ENCODE peak calls at places on chromosomes 5 and 9, in ten cellular contexts. One of them, this sample, is unnamed.

GRCh38 chr9:98192503-98193335 is at the start of gene CORO2A:
- DNase-seq in nephron progenitor cell: peak
- DNase-seq in HAP-1: peak
- DNase-seq in MM.1S: peak
- DNase-seq in effector memory CD4-positive, alpha-beta T cell: peak
- DNase-seq in G401: peak
- DNase-seq in HepG2: peak
- DNase-seq in A172: peak
- DNase-seq in stimulated activated CD8-positive, alpha-beta memory T cell treated with anti-CD3 and anti-CD28 coated beads, Interleukin-2, amount 100 ng/mL, for 48 hours: peak
- DNase-seq in stimulated activated CD4-positive, alpha-beta T cell treated with anti-CD3 and anti-CD28 coated beads, Interleukin-4, amount 100 ng/mL, for 1 hour: peak
- DNase-seq in this sample: peak

GRCh38 chr9:84325347-84325982 is 15.1 kb downstream of the SLC28A3 start:
- DNase-seq in stimulated activated CD8-positive, alpha-beta memory T cell treated with anti-CD3 and anti-CD28 coated beads, Interleukin-2, amount 100 ng/mL, for 48 hours: no peak
- DNase-seq in HepG2: no peak
- DNase-seq in G401: no peak
- DNase-seq in nephron progenitor cell: no peak
- DNase-seq in stimulated activated CD4-positive, alpha-beta T cell treated with anti-CD3 and anti-CD28 coated beads, Interleukin-4, amount 100 ng/mL, for 1 hour: no peak
- DNase-seq in MM.1S: no peak
- DNase-seq in HAP-1: no peak
- DNase-seq in effector memory CD4-positive, alpha-beta T cell: no peak
- DNase-seq in A172: peak
- DNase-seq in this sample: no peak

GRCh38 chr5:2286250-2286649 is 403.5 kb upstream of the IRX4 start:
- DNase-seq in G401: no peak
- DNase-seq in A172: no peak
- DNase-seq in effector memory CD4-positive, alpha-beta T cell: no peak
- DNase-seq in HAP-1: no peak
- DNase-seq in stimulated activated CD4-positive, alpha-beta T cell treated with anti-CD3 and anti-CD28 coated beads, Interleukin-4, amount 100 ng/mL, for 1 hour: no peak
- DNase-seq in HepG2: no peak
- DNase-seq in nephron progenitor cell: no peak
- DNase-seq in MM.1S: no peak
- DNase-seq in stimulated activated CD8-positive, alpha-beta memory T cell treated with anti-CD3 and anti-CD28 coated beads, Interleukin-2, amount 100 ng/mL, for 48 hours: no peak
- DNase-seq in this sample: no peak

GRCh38 chr5:135753990-135754389 is 80.5 kb upstream of the SLC25A48 start:
- DNase-seq in stimulated activated CD8-positive, alpha-beta memory T cell treated with anti-CD3 and anti-CD28 coated beads, Interleukin-2, amount 100 ng/mL, for 48 hours: no peak
- DNase-seq in MM.1S: no peak
- DNase-seq in effector memory CD4-positive, alpha-beta T cell: no peak
- DNase-seq in A172: no peak
- DNase-seq in nephron progenitor cell: no peak
- DNase-seq in HAP-1: no peak
- DNase-seq in stimulated activated CD4-positive, alpha-beta T cell treated with anti-CD3 and anti-CD28 coated beads, Interleukin-4, amount 100 ng/mL, for 1 hour: no peak
- DNase-seq in G401: no peak
- DNase-seq in HepG2: no peak
- DNase-seq in this sample: no peak

GRCh38 chr9:135574943-135575342 is 13.4 kb downstream of the PAEP start:
- DNase-seq in HepG2: no peak
- DNase-seq in HAP-1: no peak
- DNase-seq in MM.1S: no peak
- DNase-seq in stimulated activated CD8-positive, alpha-beta memory T cell treated with anti-CD3 and anti-CD28 coated beads, Interleukin-2, amount 100 ng/mL, for 48 hours: no peak
- DNase-seq in effector memory CD4-positive, alpha-beta T cell: no peak
- DNase-seq in G401: no peak
- DNase-seq in nephron progenitor cell: no peak
- DNase-seq in stimulated activated CD4-positive, alpha-beta T cell treated with anti-CD3 and anti-CD28 coated beads, Interleukin-4, amount 100 ng/mL, for 1 hour: no peak
- DNase-seq in A172: no peak
- DNase-seq in this sample: no peak

GRCh38 chr9:35568196-35568595 is 36.9 kb upstream of the TESK1 start:
- DNase-seq in HAP-1: no peak
- DNase-seq in stimulated activated CD4-positive, alpha-beta T cell treated with anti-CD3 and anti-CD28 coated beads, Interleukin-4, amount 100 ng/mL, for 1 hour: no peak
- DNase-seq in G401: no peak
- DNase-seq in nephron progenitor cell: no peak
- DNase-seq in MM.1S: no peak
- DNase-seq in effector memory CD4-positive, alpha-beta T cell: no peak
- DNase-seq in HepG2: no peak
- DNase-seq in stimulated activated CD8-positive, alpha-beta memory T cell treated with anti-CD3 and anti-CD28 coated beads, Interleukin-2, amount 100 ng/mL, for 48 hours: no peak
- DNase-seq in A172: no peak
- DNase-seq in this sample: no peak

GRCh38 chr9:122360891-122361290 is 9.9 kb upstream of the PTGS1 start:
- DNase-seq in HAP-1: no peak
- DNase-seq in stimulated activated CD4-positive, alpha-beta T cell treated with anti-CD3 and anti-CD28 coated beads, Interleukin-4, amount 100 ng/mL, for 1 hour: no peak
- DNase-seq in stimulated activated CD8-positive, alpha-beta memory T cell treated with anti-CD3 and anti-CD28 coated beads, Interleukin-2, amount 100 ng/mL, for 48 hours: peak
- DNase-seq in effector memory CD4-positive, alpha-beta T cell: no peak
- DNase-seq in HepG2: no peak
- DNase-seq in G401: no peak
- DNase-seq in nephron progenitor cell: no peak
- DNase-seq in MM.1S: no peak
- DNase-seq in A172: peak
- DNase-seq in this sample: no peak

GRCh38 chr9:86075132-86075807 is 24.1 kb downstream of the GOLM1 start:
- DNase-seq in effector memory CD4-positive, alpha-beta T cell: no peak
- DNase-seq in stimulated activated CD4-positive, alpha-beta T cell treated with anti-CD3 and anti-CD28 coated beads, Interleukin-4, amount 100 ng/mL, for 1 hour: no peak
- DNase-seq in stimulated activated CD8-positive, alpha-beta memory T cell treated with anti-CD3 and anti-CD28 coated beads, Interleukin-2, amount 100 ng/mL, for 48 hours: no peak
- DNase-seq in G401: no peak
- DNase-seq in nephron progenitor cell: no peak
- DNase-seq in A172: no peak
- DNase-seq in HepG2: no peak
- DNase-seq in HAP-1: no peak
- DNase-seq in MM.1S: no peak
- DNase-seq in this sample: no peak

GRCh38 chr9:134597957-134598883 is 43.4 kb upstream of the COL5A1 start:
- DNase-seq in A172: no peak
- DNase-seq in MM.1S: no peak
- DNase-seq in HepG2: peak
- DNase-seq in stimulated activated CD4-positive, alpha-beta T cell treated with anti-CD3 and anti-CD28 coated beads, Interleukin-4, amount 100 ng/mL, for 1 hour: no peak
- DNase-seq in HAP-1: no peak
- DNase-seq in nephron progenitor cell: no peak
- DNase-seq in effector memory CD4-positive, alpha-beta T cell: no peak
- DNase-seq in stimulated activated CD8-positive, alpha-beta memory T cell treated with anti-CD3 and anti-CD28 coated beads, Interleukin-2, amount 100 ng/mL, for 48 hours: no peak
- DNase-seq in G401: no peak
- DNase-seq in this sample: no peak

GRCh38 chr5:133163839-133164238 is 112.0 kb downstream of the HSPA4 start:
- DNase-seq in stimulated activated CD4-positive, alpha-beta T cell treated with anti-CD3 and anti-CD28 coated beads, Interleukin-4, amount 100 ng/mL, for 1 hour: no peak
- DNase-seq in HepG2: no peak
- DNase-seq in G401: no peak
- DNase-seq in stimulated activated CD8-positive, alpha-beta memory T cell treated with anti-CD3 and anti-CD28 coated beads, Interleukin-2, amount 100 ng/mL, for 48 hours: no peak
- DNase-seq in MM.1S: no peak
- DNase-seq in effector memory CD4-positive, alpha-beta T cell: no peak
- DNase-seq in A172: no peak
- DNase-seq in nephron progenitor cell: no peak
- DNase-seq in HAP-1: no peak
- DNase-seq in this sample: no peak

GRCh38 chr9:78972303-78973002 is 599.3 kb upstream of the TLE4 start:
- DNase-seq in effector memory CD4-positive, alpha-beta T cell: no peak
- DNase-seq in stimulated activated CD8-positive, alpha-beta memory T cell treated with anti-CD3 and anti-CD28 coated beads, Interleukin-2, amount 100 ng/mL, for 48 hours: no peak
- DNase-seq in nephron progenitor cell: no peak
- DNase-seq in stimulated activated CD4-positive, alpha-beta T cell treated with anti-CD3 and anti-CD28 coated beads, Interleukin-4, amount 100 ng/mL, for 1 hour: no peak
- DNase-seq in G401: no peak
- DNase-seq in HepG2: no peak
- DNase-seq in HAP-1: no peak
- DNase-seq in A172: no peak
- DNase-seq in MM.1S: peak
- DNase-seq in this sample: no peak

GRCh38 chr9:74497750-74498615 is 848 bp downstream of the RORB start:
- DNase-seq in MM.1S: peak
- DNase-seq in A172: no peak
- DNase-seq in HepG2: no peak
- DNase-seq in stimulated activated CD8-positive, alpha-beta memory T cell treated with anti-CD3 and anti-CD28 coated beads, Interleukin-2, amount 100 ng/mL, for 48 hours: no peak
- DNase-seq in effector memory CD4-positive, alpha-beta T cell: no peak
- DNase-seq in HAP-1: peak
- DNase-seq in nephron progenitor cell: peak
- DNase-seq in stimulated activated CD4-positive, alpha-beta T cell treated with anti-CD3 and anti-CD28 coated beads, Interleukin-4, amount 100 ng/mL, for 1 hour: no peak
- DNase-seq in G401: no peak
- DNase-seq in this sample: peak

GRCh38 chr5:135973323-135974018 is 18.7 kb upstream of the LECT2 start:
- DNase-seq in HepG2: peak
- DNase-seq in A172: no peak
- DNase-seq in HAP-1: no peak
- DNase-seq in G401: no peak
- DNase-seq in MM.1S: no peak
- DNase-seq in stimulated activated CD4-positive, alpha-beta T cell treated with anti-CD3 and anti-CD28 coated beads, Interleukin-4, amount 100 ng/mL, for 1 hour: no peak
- DNase-seq in stimulated activated CD8-positive, alpha-beta memory T cell treated with anti-CD3 and anti-CD28 coated beads, Interleukin-2, amount 100 ng/mL, for 48 hours: no peak
- DNase-seq in nephron progenitor cell: no peak
- DNase-seq in effector memory CD4-positive, alpha-beta T cell: no peak
- DNase-seq in this sample: no peak

GRCh38 chr5:78893959-78894676 is 91.0 kb downstream of the ARSB start:
- DNase-seq in G401: no peak
- DNase-seq in HAP-1: no peak
- DNase-seq in A172: no peak
- DNase-seq in nephron progenitor cell: no peak
- DNase-seq in stimulated activated CD8-positive, alpha-beta memory T cell treated with anti-CD3 and anti-CD28 coated beads, Interleukin-2, amount 100 ng/mL, for 48 hours: no peak
- DNase-seq in MM.1S: peak
- DNase-seq in stimulated activated CD4-positive, alpha-beta T cell treated with anti-CD3 and anti-CD28 coated beads, Interleukin-4, amount 100 ng/mL, for 1 hour: no peak
- DNase-seq in effector memory CD4-positive, alpha-beta T cell: no peak
- DNase-seq in HepG2: no peak
- DNase-seq in this sample: no peak

GRCh38 chr9:8660383-8660782 is 860.8 kb upstream of the DMAC1 start:
- DNase-seq in A172: no peak
- DNase-seq in stimulated activated CD8-positive, alpha-beta memory T cell treated with anti-CD3 and anti-CD28 coated beads, Interleukin-2, amount 100 ng/mL, for 48 hours: no peak
- DNase-seq in MM.1S: no peak
- DNase-seq in G401: peak
- DNase-seq in effector memory CD4-positive, alpha-beta T cell: no peak
- DNase-seq in stimulated activated CD4-positive, alpha-beta T cell treated with anti-CD3 and anti-CD28 coated beads, Interleukin-4, amount 100 ng/mL, for 1 hour: no peak
- DNase-seq in HepG2: no peak
- DNase-seq in HAP-1: peak
- DNase-seq in nephron progenitor cell: no peak
- DNase-seq in this sample: no peak

GRCh38 chr9:28073278-28073677 is 500.0 kb upstream of the C9orf72 start:
- DNase-seq in MM.1S: peak
- DNase-seq in HepG2: peak
- DNase-seq in stimulated activated CD4-positive, alpha-beta T cell treated with anti-CD3 and anti-CD28 coated beads, Interleukin-4, amount 100 ng/mL, for 1 hour: no peak
- DNase-seq in G401: peak
- DNase-seq in nephron progenitor cell: peak
- DNase-seq in HAP-1: peak
- DNase-seq in stimulated activated CD8-positive, alpha-beta memory T cell treated with anti-CD3 and anti-CD28 coated beads, Interleukin-2, amount 100 ng/mL, for 48 hours: no peak
- DNase-seq in effector memory CD4-positive, alpha-beta T cell: no peak
- DNase-seq in A172: peak
- DNase-seq in this sample: no peak

GRCh38 chr5:148342371-148343048 is 7.2 kb downstream of the SPINK9 start:
- DNase-seq in G401: no peak
- DNase-seq in MM.1S: no peak
- DNase-seq in stimulated activated CD4-positive, alpha-beta T cell treated with anti-CD3 and anti-CD28 coated beads, Interleukin-4, amount 100 ng/mL, for 1 hour: no peak
- DNase-seq in HepG2: no peak
- DNase-seq in effector memory CD4-positive, alpha-beta T cell: no peak
- DNase-seq in HAP-1: no peak
- DNase-seq in stimulated activated CD8-positive, alpha-beta memory T cell treated with anti-CD3 and anti-CD28 coated beads, Interleukin-2, amount 100 ng/mL, for 48 hours: no peak
- DNase-seq in nephron progenitor cell: no peak
- DNase-seq in A172: no peak
- DNase-seq in this sample: no peak

GRCh38 chr5:154866841-154867240 is 8.4 kb downstream of the CNOT8 start:
- DNase-seq in HAP-1: no peak
- DNase-seq in A172: no peak
- DNase-seq in MM.1S: no peak
- DNase-seq in stimulated activated CD8-positive, alpha-beta memory T cell treated with anti-CD3 and anti-CD28 coated beads, Interleukin-2, amount 100 ng/mL, for 48 hours: no peak
- DNase-seq in nephron progenitor cell: no peak
- DNase-seq in HepG2: no peak
- DNase-seq in stimulated activated CD4-positive, alpha-beta T cell treated with anti-CD3 and anti-CD28 coated beads, Interleukin-4, amount 100 ng/mL, for 1 hour: no peak
- DNase-seq in effector memory CD4-positive, alpha-beta T cell: no peak
- DNase-seq in G401: no peak
- DNase-seq in this sample: no peak

GRCh38 chr5:136731241-136731885 is 366.0 kb upstream of the TRPC7 start:
- DNase-seq in HAP-1: no peak
- DNase-seq in A172: peak
- DNase-seq in effector memory CD4-positive, alpha-beta T cell: no peak
- DNase-seq in HepG2: no peak
- DNase-seq in MM.1S: no peak
- DNase-seq in stimulated activated CD8-positive, alpha-beta memory T cell treated with anti-CD3 and anti-CD28 coated beads, Interleukin-2, amount 100 ng/mL, for 48 hours: no peak
- DNase-seq in G401: no peak
- DNase-seq in stimulated activated CD4-positive, alpha-beta T cell treated with anti-CD3 and anti-CD28 coated beads, Interleukin-4, amount 100 ng/mL, for 1 hour: no peak
- DNase-seq in nephron progenitor cell: no peak
- DNase-seq in this sample: no peak

GRCh38 chr9:79176298-79176697 is 395.5 kb upstream of the TLE4 start:
- DNase-seq in A172: no peak
- DNase-seq in stimulated activated CD4-positive, alpha-beta T cell treated with anti-CD3 and anti-CD28 coated beads, Interleukin-4, amount 100 ng/mL, for 1 hour: no peak
- DNase-seq in effector memory CD4-positive, alpha-beta T cell: no peak
- DNase-seq in stimulated activated CD8-positive, alpha-beta memory T cell treated with anti-CD3 and anti-CD28 coated beads, Interleukin-2, amount 100 ng/mL, for 48 hours: no peak
- DNase-seq in HAP-1: no peak
- DNase-seq in G401: no peak
- DNase-seq in nephron progenitor cell: no peak
- DNase-seq in MM.1S: no peak
- DNase-seq in HepG2: no peak
- DNase-seq in this sample: no peak

GRCh38 chr5:58849995-58850667 is 267.3 kb downstream of the RAB3C start:
- DNase-seq in G401: peak
- DNase-seq in HAP-1: peak
- DNase-seq in stimulated activated CD4-positive, alpha-beta T cell treated with anti-CD3 and anti-CD28 coated beads, Interleukin-4, amount 100 ng/mL, for 1 hour: no peak
- DNase-seq in A172: peak
- DNase-seq in effector memory CD4-positive, alpha-beta T cell: no peak
- DNase-seq in HepG2: peak
- DNase-seq in nephron progenitor cell: peak
- DNase-seq in MM.1S: peak
- DNase-seq in stimulated activated CD8-positive, alpha-beta memory T cell treated with anti-CD3 and anti-CD28 coated beads, Interleukin-2, amount 100 ng/mL, for 48 hours: no peak
- DNase-seq in this sample: no peak

GRCh38 chr9:106862946-106863740 is at the start of gene ZNF462:
- DNase-seq in HAP-1: peak
- DNase-seq in nephron progenitor cell: peak
- DNase-seq in effector memory CD4-positive, alpha-beta T cell: no peak
- DNase-seq in stimulated activated CD4-positive, alpha-beta T cell treated with anti-CD3 and anti-CD28 coated beads, Interleukin-4, amount 100 ng/mL, for 1 hour: no peak
- DNase-seq in MM.1S: peak
- DNase-seq in A172: peak
- DNase-seq in HepG2: no peak
- DNase-seq in stimulated activated CD8-positive, alpha-beta memory T cell treated with anti-CD3 and anti-CD28 coated beads, Interleukin-2, amount 100 ng/mL, for 48 hours: no peak
- DNase-seq in G401: peak
- DNase-seq in this sample: no peak

GRCh38 chr5:179154346-179154990 is 94.3 kb downstream of the ZNF354C start:
- DNase-seq in A172: no peak
- DNase-seq in HepG2: no peak
- DNase-seq in HAP-1: no peak
- DNase-seq in nephron progenitor cell: no peak
- DNase-seq in effector memory CD4-positive, alpha-beta T cell: no peak
- DNase-seq in stimulated activated CD8-positive, alpha-beta memory T cell treated with anti-CD3 and anti-CD28 coated beads, Interleukin-2, amount 100 ng/mL, for 48 hours: no peak
- DNase-seq in stimulated activated CD4-positive, alpha-beta T cell treated with anti-CD3 and anti-CD28 coated beads, Interleukin-4, amount 100 ng/mL, for 1 hour: no peak
- DNase-seq in G401: no peak
- DNase-seq in MM.1S: no peak
- DNase-seq in this sample: no peak

GRCh38 chr5:68740204-68740910 is 353.5 kb upstream of the SLC30A5 start:
- DNase-seq in nephron progenitor cell: no peak
- DNase-seq in stimulated activated CD8-positive, alpha-beta memory T cell treated with anti-CD3 and anti-CD28 coated beads, Interleukin-2, amount 100 ng/mL, for 48 hours: no peak
- DNase-seq in A172: no peak
- DNase-seq in MM.1S: no peak
- DNase-seq in G401: no peak
- DNase-seq in HAP-1: no peak
- DNase-seq in stimulated activated CD4-positive, alpha-beta T cell treated with anti-CD3 and anti-CD28 coated beads, Interleukin-4, amount 100 ng/mL, for 1 hour: no peak
- DNase-seq in effector memory CD4-positive, alpha-beta T cell: no peak
- DNase-seq in HepG2: no peak
- DNase-seq in this sample: no peak

GRCh38 chr5:128199104-128199503 is 115.5 kb downstream of the SLC12A2 start:
- DNase-seq in nephron progenitor cell: no peak
- DNase-seq in stimulated activated CD4-positive, alpha-beta T cell treated with anti-CD3 and anti-CD28 coated beads, Interleukin-4, amount 100 ng/mL, for 1 hour: no peak
- DNase-seq in HAP-1: no peak
- DNase-seq in A172: peak
- DNase-seq in stimulated activated CD8-positive, alpha-beta memory T cell treated with anti-CD3 and anti-CD28 coated beads, Interleukin-2, amount 100 ng/mL, for 48 hours: no peak
- DNase-seq in effector memory CD4-positive, alpha-beta T cell: no peak
- DNase-seq in HepG2: no peak
- DNase-seq in MM.1S: no peak
- DNase-seq in G401: no peak
- DNase-seq in this sample: no peak

GRCh38 chr5:54148858-54149257 is 161.5 kb downstream of the ARL15 start:
- DNase-seq in A172: no peak
- DNase-seq in effector memory CD4-positive, alpha-beta T cell: no peak
- DNase-seq in stimulated activated CD4-positive, alpha-beta T cell treated with anti-CD3 and anti-CD28 coated beads, Interleukin-4, amount 100 ng/mL, for 1 hour: no peak
- DNase-seq in nephron progenitor cell: no peak
- DNase-seq in G401: no peak
- DNase-seq in MM.1S: no peak
- DNase-seq in HepG2: no peak
- DNase-seq in stimulated activated CD8-positive, alpha-beta memory T cell treated with anti-CD3 and anti-CD28 coated beads, Interleukin-2, amount 100 ng/mL, for 48 hours: no peak
- DNase-seq in HAP-1: no peak
- DNase-seq in this sample: no peak

GRCh38 chr9:131361202-131361833 is 32.6 kb upstream of the PRRC2B start:
- DNase-seq in HAP-1: peak
- DNase-seq in G401: no peak
- DNase-seq in nephron progenitor cell: no peak
- DNase-seq in stimulated activated CD4-positive, alpha-beta T cell treated with anti-CD3 and anti-CD28 coated beads, Interleukin-4, amount 100 ng/mL, for 1 hour: peak
- DNase-seq in effector memory CD4-positive, alpha-beta T cell: no peak
- DNase-seq in A172: peak
- DNase-seq in HepG2: no peak
- DNase-seq in MM.1S: no peak
- DNase-seq in stimulated activated CD8-positive, alpha-beta memory T cell treated with anti-CD3 and anti-CD28 coated beads, Interleukin-2, amount 100 ng/mL, for 48 hours: no peak
- DNase-seq in this sample: no peak

GRCh38 chr5:137036630-137037029 is 462.5 kb downstream of the SPOCK1 start:
- DNase-seq in stimulated activated CD8-positive, alpha-beta memory T cell treated with anti-CD3 and anti-CD28 coated beads, Interleukin-2, amount 100 ng/mL, for 48 hours: no peak
- DNase-seq in MM.1S: no peak
- DNase-seq in nephron progenitor cell: peak
- DNase-seq in HAP-1: no peak
- DNase-seq in HepG2: no peak
- DNase-seq in G401: no peak
- DNase-seq in stimulated activated CD4-positive, alpha-beta T cell treated with anti-CD3 and anti-CD28 coated beads, Interleukin-4, amount 100 ng/mL, for 1 hour: no peak
- DNase-seq in A172: no peak
- DNase-seq in effector memory CD4-positive, alpha-beta T cell: no peak
- DNase-seq in this sample: no peak

This sample was measured in T-helper 1 cell.